ENCODE peak calls at places on chromosomes 11 and 22, in nine cellular contexts. B is heart right ventricle; Y is HFFc6; N is GM23338; M is HTR-8/SVneo; J is pancreas; S is activated naive CD4-positive, alpha-beta T cell treated with anti-CD3 and anti-CD28 coated beads, Interleukin-2, amount 10 ng/mL, durations not matched to agents 7 days and 5 days; P is astrocyte of the hippocampus; E is aorta. F is an unnamed sample.

GRCh38 chr11:12005476-12005875 is 3.0 kb downstream of the DKK3 start:
- DNase-seq in B (no peak), Y (peak; percentile 63), N (no peak), M (no peak), J (no peak), S (no peak), P (peak; percentile 46), E (no peak), F (peak; percentile 90)

GRCh38 chr11:63769044-63769718 is 606 bp upstream of the ZFTA start:
- DNase-seq in B (peak; percentile 68), Y (no peak), N (peak; percentile 55), M (peak; percentile 35), J (peak; percentile 40), S (peak; percentile 51), P (peak; percentile 74), E (peak; percentile 85), F (no peak)

GRCh38 chr11:14891143-14892035 is 642 bp downstream of the CYP2R1 start:
- DNase-seq in B (peak; percentile 90), Y (peak; percentile 69), N (peak; percentile 93), M (no peak), J (peak; percentile 90), S (peak; percentile 88), P (peak; percentile 97), E (peak; percentile 96), F (peak; percentile 81)

GRCh38 chr11:31827458-31828206 is 16.5 kb upstream of the PAX6 start:
- DNase-seq in B (no peak), Y (no peak), N (peak; percentile 7), M (no peak), J (no peak), S (no peak), P (peak; percentile 81), E (no peak), F (no peak)

GRCh38 chr22:43007519-43008102 is 7.3 kb downstream of the PACSIN2 start:
- DNase-seq in B (no peak), Y (peak; percentile 55), N (no peak), M (peak; percentile 65), J (peak; percentile 77), S (no peak), P (peak; percentile 70), E (no peak), F (peak; percentile 44)

GRCh38 chr11:36492724-36493304 is 17.3 kb downstream of the TRAF6 start:
- DNase-seq in B (no peak), Y (peak; percentile 25), N (peak; percentile 73), M (peak; percentile 39), J (no peak), S (peak; percentile 48), P (peak; percentile 69), E (no peak), F (peak; percentile 52)

GRCh38 chr22:31230871-31231621 is 18.9 kb downstream of the LIMK2 start:
- DNase-seq in B (no peak), Y (peak; percentile 53), N (peak; percentile 23), M (no peak), J (peak; percentile 70), S (peak; percentile 73), P (peak; percentile 77), E (no peak), F (peak; percentile 44)

GRCh38 chr11:1827095-1827797 is 7.5 kb upstream of the SYT8 start:
- DNase-seq in B (peak; percentile 38), Y (peak; percentile 61), N (no peak), M (peak; percentile 68), J (peak; percentile 84), S (no peak), P (peak; percentile 98), E (peak; percentile 91), F (no peak)

GRCh38 chr11:113386866-113387265 is 713 bp upstream of the ANKK1 start:
- DNase-seq in B (no peak), Y (no peak), N (no peak), M (no peak), J (no peak), S (no peak), P (no peak), E (no peak), F (no peak)

GRCh38 chr11:111531687-111532364 is 8.7 kb upstream of the LAYN start:
- DNase-seq in B (no peak), Y (peak; percentile 88), N (no peak), M (peak; percentile 83), J (no peak), S (peak; percentile 47), P (peak; percentile 79), E (no peak), F (peak; percentile 97)

GRCh38 chr11:8232849-8233606 is 30.6 kb downstream of the LMO1 start:
- DNase-seq in B (no peak), Y (no peak), N (no peak), M (no peak), J (no peak), S (no peak), P (no peak), E (no peak), F (no peak)

GRCh38 chr11:6418199-6418957 is 516 bp downstream of the APBB1 start:
- DNase-seq in B (peak; percentile 43), Y (no peak), N (peak; percentile 76), M (peak; percentile 22), J (peak; percentile 26), S (peak; percentile 43), P (peak; percentile 27), E (no peak), F (no peak)

GRCh38 chr11:131373756-131374155 is 3.3 kb downstream of the NTM start:
- DNase-seq in B (no peak), Y (no peak), N (no peak), M (no peak), J (no peak), S (no peak), P (no peak), E (no peak), F (no peak)

GRCh38 chr11:61828629-61829407 is 718 bp downstream of the FADS2 start:
- DNase-seq in B (peak; percentile 53), Y (no peak), N (peak; percentile 72), M (no peak), J (peak; percentile 45), S (peak; percentile 73), P (peak; percentile 69), E (peak; percentile 79), F (peak; percentile 32)

GRCh38 chr11:46072172-46072964 is 48.9 kb downstream of the PHF21A start:
- DNase-seq in B (no peak), Y (no peak), N (no peak), M (no peak), J (no peak), S (no peak), P (no peak), E (no peak), F (no peak)

GRCh38 chr11:62472063-62472884 is 53.4 kb downstream of the SCGB1A1 start:
- DNase-seq in B (no peak), Y (peak; percentile 26), N (no peak), M (peak; percentile 72), J (no peak), S (no peak), P (peak; percentile 68), E (no peak), F (peak; percentile 61)

GRCh38 chr22:23984430-23984829 is 4.5 kb downstream of the GSTT2 start:
- DNase-seq in B (no peak), Y (no peak), N (peak; percentile 21), M (no peak), J (peak; percentile 83), S (peak; percentile 70), P (peak; percentile 37), E (no peak), F (no peak)

GRCh38 chr11:29025001-29025400 is 916.8 kb downstream of the METTL15 start:
- DNase-seq in B (no peak), Y (peak; percentile 57), N (no peak), M (no peak), J (no peak), S (no peak), P (no peak), E (no peak), F (no peak)

GRCh38 chr11:73229321-73230275 is 11.5 kb downstream of the P2RY2 start:
- DNase-seq in B (peak; percentile 51), Y (no peak), N (no peak), M (no peak), J (no peak), S (no peak), P (no peak), E (peak; percentile 71), F (no peak)

GRCh38 chr11:61814242-61814957 is 2.4 kb downstream of the FADS1 start:
- DNase-seq in B (no peak), Y (no peak), N (peak; percentile 70), M (no peak), J (peak; percentile 35), S (peak; percentile 54), P (peak; percentile 39), E (peak; percentile 53), F (no peak)

GRCh38 chr22:35961480-35961902 is 67.1 kb downstream of the RBFOX2 start:
- DNase-seq in B (peak; percentile 23), Y (peak; percentile 86), N (peak; percentile 96), M (peak; percentile 34), J (no peak), S (no peak), P (peak; percentile 91), E (peak; percentile 79), F (peak; percentile 82)

GRCh38 chr11:103907548-103908455 is 128.6 kb upstream of the DDI1 start:
- DNase-seq in B (no peak), Y (peak; percentile 32), N (no peak), M (peak; percentile 11), J (no peak), S (no peak), P (peak; percentile 38), E (no peak), F (peak; percentile 50)

GRCh38 chr11:46357483-46357936 is 10.2 kb downstream of the DGKZ start:
- DNase-seq in B (no peak), Y (no peak), N (no peak), M (no peak), J (peak; percentile 85), S (no peak), P (no peak), E (no peak), F (no peak)

F was measured in HCEC 1CT.